ENCODE peak calls at places on chromosome 11, in seven cellular contexts. O is NCI-H1417; Q is brain pericyte; I is hippocampal formation; R is stimulated activated CD8-positive, alpha-beta memory T cell treated with anti-CD3 and anti-CD28 coated beads, Interleukin-7, amount 100 ng/mL, for 1 hour; Z is fibroblast of pulmonary artery; G is DMS 273 treated with DMSO at 0.1 percent for 48 hours. N is an unnamed sample.

GRCh38 chr11:18615628-18616392 is 16.2 kb downstream of the MISFA start:
- DNase-seq in O (no peak), Q (no peak), I (peak; percentile 4), R (no peak), Z (no peak), G (no peak), N (no peak)

GRCh38 chr11:131253142-131253884 is 117.1 kb upstream of the NTM start:
- DNase-seq in O (peak; percentile 15), Q (no peak), I (no peak), R (no peak), Z (no peak), G (no peak), N (no peak)

GRCh38 chr11:130940706-130941105 is 24.4 kb upstream of the SNX19 start:
- DNase-seq in O (no peak), Q (no peak), I (no peak), R (no peak), Z (no peak), G (no peak), N (no peak)

GRCh38 chr11:7251487-7251835 is 243 bp upstream of the SYT9 start:
- DNase-seq in O (no peak), Q (no peak), I (no peak), R (no peak), Z (no peak), G (no peak), N (no peak)

GRCh38 chr11:103907548-103908455 is 128.6 kb upstream of the DDI1 start:
- DNase-seq in O (no peak), Q (no peak), I (no peak), R (no peak), Z (peak; percentile 64), G (no peak), N (no peak)

GRCh38 chr11:73139476-73140198 is 2.5 kb downstream of the FCHSD2 start:
- DNase-seq in O (no peak), Q (no peak), I (no peak), R (no peak), Z (peak; percentile 69), G (no peak), N (no peak)

GRCh38 chr11:69284081-69284511 is 9.9 kb upstream of the MYEOV start:
- DNase-seq in O (no peak), Q (no peak), I (no peak), R (no peak), Z (no peak), G (no peak), N (no peak)

GRCh38 chr11:128506384-128506783 is 81.0 kb downstream of the ETS1 start:
- DNase-seq in O (no peak), Q (no peak), I (no peak), R (no peak), Z (no peak), G (no peak), N (no peak)

GRCh38 chr11:63595296-63595695 is 18.9 kb downstream of the PLAAT3 start:
- DNase-seq in O (no peak), Q (no peak), I (no peak), R (no peak), Z (no peak), G (no peak), N (no peak)

GRCh38 chr11:100459791-100460190 is 227.3 kb upstream of the ARHGAP42 start:
- DNase-seq in O (no peak), Q (no peak), I (no peak), R (no peak), Z (no peak), G (no peak), N (no peak)

GRCh38 chr11:103537904-103538502 is 428.8 kb downstream of the DYNC2H1 start:
- DNase-seq in O (no peak), Q (no peak), I (no peak), R (no peak), Z (peak; percentile 72), G (no peak), N (no peak)